ENCODE peak calls at places on chromosomes 2 and 18, in seven cellular contexts. One of them, this sample, is unnamed.

GRCh38 chr18:36179562-36180334 is 7.5 kb upstream of the MOCOS start:
- DNase-seq in T-cell: no peak
- DNase-seq in NCI-H446 treated with DMSO at 0.1 percent for 48 hours: no peak
- DNase-seq in pancreas: peak
- DNase-seq in left lung: no peak
- DNase-seq in activated CD4-positive, alpha-beta T cell treated with anti-CD3 and anti-CD28 coated beads, Interleukin-2, amount 50 U/mL, for 1 hour: no peak
- DNase-seq in heart left ventricle: peak
- DNase-seq in this sample: peak

GRCh38 chr2:235692076-235692475 is 198.2 kb downstream of the AGAP1 start:
- DNase-seq in pancreas: no peak
- DNase-seq in heart left ventricle: no peak
- DNase-seq in NCI-H446 treated with DMSO at 0.1 percent for 48 hours: no peak
- DNase-seq in activated CD4-positive, alpha-beta T cell treated with anti-CD3 and anti-CD28 coated beads, Interleukin-2, amount 50 U/mL, for 1 hour: no peak
- DNase-seq in left lung: peak
- DNase-seq in T-cell: no peak
- DNase-seq in this sample: no peak

GRCh38 chr2:179005976-179006375 is 44.0 kb downstream of the CCDC141 start:
- DNase-seq in left lung: no peak
- DNase-seq in NCI-H446 treated with DMSO at 0.1 percent for 48 hours: no peak
- DNase-seq in activated CD4-positive, alpha-beta T cell treated with anti-CD3 and anti-CD28 coated beads, Interleukin-2, amount 50 U/mL, for 1 hour: no peak
- DNase-seq in T-cell: no peak
- DNase-seq in heart left ventricle: no peak
- DNase-seq in pancreas: no peak
- DNase-seq in this sample: no peak

GRCh38 chr2:174888646-174889271 is 116.4 kb downstream of the CHN1 start:
- DNase-seq in left lung: no peak
- DNase-seq in NCI-H446 treated with DMSO at 0.1 percent for 48 hours: no peak
- DNase-seq in T-cell: no peak
- DNase-seq in pancreas: no peak
- DNase-seq in heart left ventricle: no peak
- DNase-seq in activated CD4-positive, alpha-beta T cell treated with anti-CD3 and anti-CD28 coated beads, Interleukin-2, amount 50 U/mL, for 1 hour: no peak
- DNase-seq in this sample: no peak

GRCh38 chr2:128838244-128838643 is 519.6 kb upstream of the HS6ST1 start:
- DNase-seq in activated CD4-positive, alpha-beta T cell treated with anti-CD3 and anti-CD28 coated beads, Interleukin-2, amount 50 U/mL, for 1 hour: no peak
- DNase-seq in pancreas: no peak
- DNase-seq in left lung: no peak
- DNase-seq in T-cell: no peak
- DNase-seq in NCI-H446 treated with DMSO at 0.1 percent for 48 hours: no peak
- DNase-seq in heart left ventricle: no peak
- DNase-seq in this sample: no peak

GRCh38 chr2:42922790-42923631 is 130.6 kb upstream of the HAAO start:
- DNase-seq in activated CD4-positive, alpha-beta T cell treated with anti-CD3 and anti-CD28 coated beads, Interleukin-2, amount 50 U/mL, for 1 hour: no peak
- DNase-seq in heart left ventricle: peak
- DNase-seq in pancreas: no peak
- DNase-seq in left lung: no peak
- DNase-seq in T-cell: no peak
- DNase-seq in NCI-H446 treated with DMSO at 0.1 percent for 48 hours: no peak
- DNase-seq in this sample: peak

GRCh38 chr18:45044787-45045186 is 364.1 kb downstream of the SETBP1 start:
- DNase-seq in T-cell: no peak
- DNase-seq in activated CD4-positive, alpha-beta T cell treated with anti-CD3 and anti-CD28 coated beads, Interleukin-2, amount 50 U/mL, for 1 hour: no peak
- DNase-seq in heart left ventricle: no peak
- DNase-seq in pancreas: no peak
- DNase-seq in NCI-H446 treated with DMSO at 0.1 percent for 48 hours: no peak
- DNase-seq in left lung: no peak
- DNase-seq in this sample: no peak

GRCh38 chr18:59848002-59848401 is 51.8 kb upstream of the PMAIP1 start:
- DNase-seq in heart left ventricle: no peak
- DNase-seq in NCI-H446 treated with DMSO at 0.1 percent for 48 hours: no peak
- DNase-seq in T-cell: no peak
- DNase-seq in activated CD4-positive, alpha-beta T cell treated with anti-CD3 and anti-CD28 coated beads, Interleukin-2, amount 50 U/mL, for 1 hour: no peak
- DNase-seq in pancreas: no peak
- DNase-seq in left lung: no peak
- DNase-seq in this sample: no peak

GRCh38 chr2:48717826-48718225 is 37.7 kb downstream of the LHCGR start:
- DNase-seq in heart left ventricle: no peak
- DNase-seq in left lung: no peak
- DNase-seq in activated CD4-positive, alpha-beta T cell treated with anti-CD3 and anti-CD28 coated beads, Interleukin-2, amount 50 U/mL, for 1 hour: no peak
- DNase-seq in NCI-H446 treated with DMSO at 0.1 percent for 48 hours: no peak
- DNase-seq in T-cell: no peak
- DNase-seq in pancreas: no peak
- DNase-seq in this sample: no peak

GRCh38 chr2:113225505-113226259 is 51.9 kb downstream of the PSD4 start:
- DNase-seq in T-cell: no peak
- DNase-seq in left lung: no peak
- DNase-seq in pancreas: no peak
- DNase-seq in heart left ventricle: no peak
- DNase-seq in activated CD4-positive, alpha-beta T cell treated with anti-CD3 and anti-CD28 coated beads, Interleukin-2, amount 50 U/mL, for 1 hour: no peak
- DNase-seq in NCI-H446 treated with DMSO at 0.1 percent for 48 hours: peak
- DNase-seq in this sample: no peak

GRCh38 chr2:66488946-66489345 is 54.0 kb downstream of the MEIS1 start:
- DNase-seq in heart left ventricle: no peak
- DNase-seq in T-cell: no peak
- DNase-seq in NCI-H446 treated with DMSO at 0.1 percent for 48 hours: no peak
- DNase-seq in pancreas: no peak
- DNase-seq in activated CD4-positive, alpha-beta T cell treated with anti-CD3 and anti-CD28 coated beads, Interleukin-2, amount 50 U/mL, for 1 hour: no peak
- DNase-seq in left lung: no peak
- DNase-seq in this sample: no peak

GRCh38 chr2:179898873-179899272 is 37.5 kb upstream of the ZNF385B start:
- DNase-seq in left lung: no peak
- DNase-seq in NCI-H446 treated with DMSO at 0.1 percent for 48 hours: peak
- DNase-seq in activated CD4-positive, alpha-beta T cell treated with anti-CD3 and anti-CD28 coated beads, Interleukin-2, amount 50 U/mL, for 1 hour: no peak
- DNase-seq in heart left ventricle: no peak
- DNase-seq in T-cell: no peak
- DNase-seq in pancreas: no peak
- DNase-seq in this sample: no peak

GRCh38 chr2:19774788-19775156 is 127.0 kb downstream of the TTC32 start:
- DNase-seq in heart left ventricle: no peak
- DNase-seq in T-cell: no peak
- DNase-seq in pancreas: no peak
- DNase-seq in left lung: no peak
- DNase-seq in activated CD4-positive, alpha-beta T cell treated with anti-CD3 and anti-CD28 coated beads, Interleukin-2, amount 50 U/mL, for 1 hour: no peak
- DNase-seq in NCI-H446 treated with DMSO at 0.1 percent for 48 hours: no peak
- DNase-seq in this sample: no peak

GRCh38 chr2:104502904-104503303 is 351.0 kb upstream of the POU3F3 start:
- DNase-seq in pancreas: no peak
- DNase-seq in left lung: no peak
- DNase-seq in NCI-H446 treated with DMSO at 0.1 percent for 48 hours: no peak
- DNase-seq in activated CD4-positive, alpha-beta T cell treated with anti-CD3 and anti-CD28 coated beads, Interleukin-2, amount 50 U/mL, for 1 hour: no peak
- DNase-seq in T-cell: no peak
- DNase-seq in heart left ventricle: no peak
- DNase-seq in this sample: no peak

This sample was measured in GM03348.